ENCODE peak calls at places on chromosomes 3 and 15, in four cellular contexts. J, R, U and B are unnamed samples.

GRCh38 chr3:159635047-159635641 is 353.5 kb upstream of the IL12A start:
- DNase-seq in J (no peak), R (no peak), U (no peak), B (no peak)

GRCh38 chr15:38147246-38147645 is 105.4 kb upstream of the SPRED1 start:
- DNase-seq in J (no peak), R (no peak), U (no peak), B (no peak)

GRCh38 chr3:157081681-157082210 is 78.2 kb downstream of the CCNL1 start:
- DNase-seq in J (peak), R (peak), U (peak), B (peak)

GRCh38 chr3:102830415-102830814 is 395.6 kb downstream of the ZPLD1 start:
- DNase-seq in J (no peak), R (no peak), U (no peak), B (no peak)

GRCh38 chr3:4493931-4494806 is 1.0 kb downstream of the ITPR1 start:
- DNase-seq in J (peak), R (no peak), U (no peak), B (no peak)

GRCh38 chr15:65612616-65612946 is 1.6 kb upstream of the INTS14 start:
- DNase-seq in J (no peak), R (no peak), U (no peak), B (no peak)

GRCh38 chr15:74584779-74585178 is 30.9 kb upstream of the CLK3 start:
- DNase-seq in J (no peak), R (no peak), U (no peak), B (no peak)

GRCh38 chr15:72760590-72761260 is 22.8 kb downstream of the ADPGK start:
- DNase-seq in J (no peak), R (no peak), U (no peak), B (no peak)

GRCh38 chr3:154718716-154719115 is 288.7 kb upstream of the GPR149 start:
- DNase-seq in J (no peak), R (no peak), U (no peak), B (no peak)

GRCh38 chr3:170953736-170954135 is 45.3 kb upstream of the EIF5A2 start:
- DNase-seq in J (peak), R (no peak), U (no peak), B (no peak)

GRCh38 chr15:97504031-97504430 is 456.5 kb upstream of the ARRDC4 start:
- DNase-seq in J (no peak), R (no peak), U (no peak), B (peak)

GRCh38 chr15:82851331-82851850 is 42.0 kb downstream of the WHAMM start:
- DNase-seq in J (no peak), R (no peak), U (no peak), B (no peak)

GRCh38 chr15:36458406-36458805 is 121.0 kb upstream of the CDIN1 start:
- DNase-seq in J (no peak), R (no peak), U (no peak), B (no peak)

GRCh38 chr15:96367436-96368200 is 37.1 kb downstream of the NR2F2 start:
- DNase-seq in J (no peak), R (no peak), U (no peak), B (no peak)

GRCh38 chr15:31974855-31975421 is 55.4 kb upstream of the CHRNA7 start:
- DNase-seq in J (peak), R (peak), U (no peak), B (no peak)

GRCh38 chr3:115062412-115062956 is 84.6 kb downstream of the ZBTB20 start:
- DNase-seq in J (no peak), R (no peak), U (no peak), B (peak)

GRCh38 chr3:119891944-119892721 is 110.2 kb downstream of the NR1I2 start:
- DNase-seq in J (peak), R (peak), U (no peak), B (peak)

GRCh38 chr3:25476639-25477038 is 48.6 kb downstream of the RARB start:
- DNase-seq in J (no peak), R (no peak), U (no peak), B (no peak)

GRCh38 chr15:41979493-41980266 is 7.3 kb upstream of the EHD4 start:
- DNase-seq in J (no peak), R (no peak), U (no peak), B (no peak)

GRCh38 chr15:39327005-39327725 is 253.7 kb upstream of the THBS1 start:
- DNase-seq in J (no peak), R (no peak), U (no peak), B (no peak)

GRCh38 chr3:48514431-48515227 is 10.7 kb upstream of the SHISA5 start:
- DNase-seq in J (no peak), R (peak), U (no peak), B (no peak)

GRCh38 chr3:51961011-51961410 is 5.8 kb downstream of the GPR62 start:
- DNase-seq in J (no peak), R (no peak), U (no peak), B (no peak)

GRCh38 chr3:10759495-10759894 is 56.5 kb upstream of the SLC6A11 start:
- DNase-seq in J (no peak), R (no peak), U (no peak), B (no peak)
- H3K4me3 ChIP-seq in J (no peak), R (no peak), U (no peak), B (no peak)

GRCh38 chr15:101158166-101159095 is 93.4 kb downstream of the CHSY1 start:
- DNase-seq in J (no peak), R (no peak), U (no peak), B (no peak)

GRCh38 chr15:101157721-101158120 is 94.1 kb downstream of the CHSY1 start:
- DNase-seq in J (no peak), R (no peak), U (no peak), B (no peak)

GRCh38 chr15:101156509-101157159 is 95.2 kb downstream of the CHSY1 start:
- DNase-seq in J (no peak), R (peak), U (no peak), B (no peak)

GRCh38 chr15:101153801-101154656 is 97.8 kb downstream of the CHSY1 start:
- DNase-seq in J (no peak), R (no peak), U (no peak), B (no peak)

DNA sequence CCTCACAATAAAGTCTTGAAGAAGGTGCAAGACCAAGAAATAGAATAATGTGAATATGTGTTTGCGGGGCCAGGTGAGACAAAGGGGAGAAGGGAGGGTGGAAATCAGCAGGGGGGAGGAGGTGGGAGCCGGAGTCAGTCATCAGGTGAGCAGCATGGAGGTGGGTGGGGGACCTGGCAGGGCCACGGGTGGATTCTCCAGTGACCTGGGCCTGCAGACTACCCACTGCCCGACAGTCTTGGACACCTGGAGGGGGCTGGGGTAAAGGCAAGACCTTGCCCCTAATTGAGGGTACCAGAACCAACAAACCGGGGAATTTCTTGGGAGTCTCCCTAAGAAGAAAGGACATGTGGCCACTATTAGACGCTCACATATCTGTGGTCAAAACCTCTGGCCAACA is 95.8 kb downstream of the CHSY1 start:
- DNase-seq in J (no peak), R (no peak), U (no peak), B (no peak)
- H3K4me3 ChIP-seq in J (no peak), R (peak), U (no peak), B (no peak)

GRCh38 chr3:63872135-63872924 is 8.7 kb downstream of the ATXN7 start:
- DNase-seq in J (no peak), R (no peak), U (no peak), B (peak)
- H3K4me3 ChIP-seq in J (no peak), R (no peak), U (no peak), B (no peak)

DNA sequence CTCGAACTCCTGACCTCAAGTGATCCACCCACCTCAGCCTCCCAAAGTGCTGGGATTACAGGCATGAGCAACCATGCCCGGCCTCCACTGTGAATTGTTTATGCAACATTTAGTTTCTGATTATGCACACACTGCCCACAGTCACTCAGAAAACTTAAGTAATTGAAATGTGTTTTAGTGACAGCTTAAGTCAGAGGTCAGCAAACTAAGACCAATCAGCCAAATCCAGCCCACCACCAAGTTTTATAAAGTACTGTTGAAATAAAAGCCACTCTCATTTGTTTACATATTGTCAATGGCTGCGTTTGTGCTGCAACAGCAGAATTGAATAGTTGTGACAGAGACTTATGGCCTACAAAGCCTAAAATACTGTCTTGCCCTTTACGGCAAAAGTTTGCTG is 75.5 kb upstream of the MLF1 start:
- DNase-seq in J (no peak), R (no peak), U (no peak), B (no peak)
- H3K4me3 ChIP-seq in J (no peak), R (no peak), U (no peak), B (no peak)

DNA sequence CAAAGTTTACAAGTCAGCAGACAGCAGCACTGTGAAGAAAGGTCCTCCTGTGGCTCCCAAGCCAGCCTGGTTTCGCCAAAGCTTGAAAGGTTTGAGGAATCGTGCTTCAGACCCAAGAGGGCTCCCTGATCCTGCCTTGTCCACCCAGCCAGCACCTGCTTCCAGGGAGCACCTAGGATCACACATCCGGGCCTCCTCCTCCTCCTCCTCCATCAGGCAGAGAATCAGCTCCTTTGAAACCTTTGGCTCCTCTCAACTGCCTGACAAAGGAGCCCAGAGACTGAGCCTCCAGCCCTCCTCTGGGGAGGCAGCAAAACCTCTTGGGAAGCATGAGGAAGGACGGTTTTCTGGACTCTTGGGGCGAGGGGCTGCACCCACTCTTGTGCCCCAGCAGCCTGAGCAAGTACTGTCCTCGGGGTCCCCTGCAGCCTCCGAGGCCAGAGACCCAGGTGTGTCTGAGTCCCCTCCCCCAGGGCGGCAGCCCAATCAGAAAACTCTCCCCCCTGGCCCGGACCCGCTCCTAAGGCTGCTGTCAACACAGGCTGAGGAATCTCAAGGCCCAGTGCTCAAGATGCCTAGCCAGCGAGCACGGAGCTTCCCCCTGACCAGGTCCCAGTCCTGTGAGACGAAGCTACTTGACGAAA is 24.2 kb downstream of the STARD5 start:
- DNase-seq in J (no peak), R (no peak), U (no peak), B (no peak)
- H3K4me3 ChIP-seq in J (no peak), R (peak), U (peak), B (no peak)

DNA sequence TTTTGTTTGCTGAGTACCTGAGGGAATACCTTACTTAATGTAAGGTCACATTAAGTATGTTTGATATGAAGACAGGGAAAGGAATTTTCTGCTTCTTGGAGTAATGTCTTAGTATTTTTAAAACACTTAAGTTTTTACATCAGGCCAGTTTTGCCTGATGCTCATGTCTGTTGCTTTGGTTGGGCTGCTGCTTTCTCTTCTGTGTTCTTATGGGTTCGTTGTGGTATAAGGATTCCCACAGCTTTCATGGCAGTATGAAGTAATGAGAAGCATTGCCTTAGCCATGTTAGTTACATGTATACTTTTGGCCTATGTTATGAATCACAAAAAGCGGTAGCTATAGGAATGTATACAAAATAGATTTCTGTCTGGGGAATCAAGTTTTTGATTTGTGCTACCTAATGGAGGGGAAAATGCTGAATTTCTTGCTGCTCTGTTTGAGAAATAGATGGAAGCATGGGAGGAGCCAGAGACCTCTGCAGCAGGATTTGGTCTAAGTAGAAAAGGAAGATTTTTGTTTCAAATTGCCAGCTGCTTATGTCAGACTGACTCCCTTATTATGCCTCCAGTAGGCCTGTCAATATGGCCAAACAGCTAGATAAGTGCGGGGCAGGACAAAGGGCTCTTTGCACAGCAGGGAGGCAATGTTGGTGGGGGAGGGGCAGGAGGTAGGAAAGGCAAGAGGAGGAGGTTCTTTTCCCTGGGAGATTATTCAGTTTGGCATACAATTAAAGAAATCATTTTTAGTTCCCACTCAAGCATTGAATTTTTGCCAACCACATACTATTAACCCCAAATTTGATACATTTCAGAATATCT is 5.2 kb downstream of the SETD5 start:
- DNase-seq in J (peak), R (no peak), U (no peak), B (no peak)
- H3K4me3 ChIP-seq in J (peak), R (no peak), U (peak), B (no peak)